ENCODE peak calls at places on chromosomes 12 and 14, in ten cellular contexts. T is pancreas, W is A549, S is breast epithelium, X is DND-41, D is endodermal cell, E is thoracic aorta, O is thyroid gland, M is stomach, I is heart right ventricle. Z is an unnamed sample.
A peak's percentile ranks its signal among the peaks of the same experiment; 100 is the strongest.

GRCh38 chr12:114841557-114842251 is 157.7 kb upstream of the TBX3 start:
- DNase-seq in S (no peak), D (peak; percentile 81), T (no peak), E (no peak), I (no peak), M (no peak), O (no peak), W (no peak), X (no peak), Z (no peak)

GRCh38 chr12:115574831-115575230 is 702.7 kb downstream of the MED13L start:
- DNase-seq in O (no peak), M (no peak), S (no peak), E (no peak), D (no peak), W (no peak), X (no peak), I (no peak), T (no peak), Z (no peak)

GRCh38 chr12:34198924-34199323 is 176.6 kb downstream of the ALG10 start:
- DNase-seq in I (no peak), E (no peak), T (no peak), O (no peak), S (no peak), D (no peak), W (no peak), M (no peak), X (no peak), Z (no peak)

GRCh38 chr12:42588981-42589464 is 523 bp downstream of the PRICKLE1 start:
- DNase-seq in D (peak; percentile 91), E (no peak), T (peak; percentile 32), X (no peak), S (no peak), M (no peak), O (peak; percentile 10), W (peak; percentile 31), I (peak; percentile 62), Z (no peak)

GRCh38 chr14:80839743-80840142 is 101.8 kb downstream of the CEP128 start:
- DNase-seq in I (no peak), X (no peak), E (no peak), W (no peak), S (no peak), M (no peak), D (no peak), T (no peak), O (no peak), Z (no peak)

GRCh38 chr14:29749327-29749726 is 178.3 kb downstream of the PRKD1 start:
- DNase-seq in O (no peak), T (no peak), E (no peak), W (peak; percentile 23), S (no peak), X (no peak), M (no peak), D (no peak), I (no peak), Z (no peak)

GRCh38 chr12:75759842-75760260 is 248.4 kb upstream of the KRR1 start:
- DNase-seq in S (no peak), I (no peak), W (peak; percentile 26), T (no peak), X (no peak), E (no peak), O (no peak), D (no peak), M (no peak), Z (no peak)

GRCh38 chr14:76696791-76697190 is 64.5 kb upstream of the VASH1 start:
- DNase-seq in T (no peak), D (peak; percentile 47), S (no peak), X (no peak), I (no peak), E (no peak), W (no peak), O (no peak), M (no peak), Z (no peak)

GRCh38 chr12:4939418-4940023 is 29.8 kb downstream of the KCNA1 start:
- DNase-seq in W (no peak), T (no peak), S (no peak), D (no peak), I (no peak), O (no peak), E (no peak), X (no peak), M (no peak), Z (no peak)

GRCh38 chr12:99020871-99021270 is 375.8 kb downstream of the APAF1 start:
- DNase-seq in X (no peak), E (no peak), M (no peak), W (no peak), D (no peak), S (no peak), T (no peak), I (no peak), O (no peak), Z (no peak)

GRCh38 chr14:59271734-59272133 is 83.3 kb downstream of the DAAM1 start:
- DNase-seq in X (no peak), D (no peak), S (no peak), I (no peak), O (no peak), T (no peak), E (no peak), W (no peak), M (no peak), Z (no peak)

GRCh38 chr12:57545809-57546437 is 1.1 kb downstream of the DCTN2 start:
- DNase-seq in O (no peak), T (no peak), D (peak; percentile 64), W (no peak), X (no peak), I (no peak), M (no peak), E (no peak), S (no peak), Z (no peak)

GRCh38 chr14:25846232-25846631 is 751.6 kb downstream of the NOVA1 start:
- DNase-seq in I (no peak), O (no peak), T (no peak), D (no peak), M (no peak), X (no peak), E (no peak), S (no peak), W (no peak), Z (no peak)

GRCh38 chr12:120534703-120535655 is 823 bp downstream of the RNF10 start:
- DNase-seq in W (peak; percentile 51), E (no peak), S (peak; percentile 56), D (peak; percentile 85), I (peak; percentile 26), M (peak; percentile 45), T (peak; percentile 57), X (peak; percentile 47), O (peak; percentile 39), Z (peak; percentile 39)
- TF ChIP-seq CTCF in W (no peak), E (no peak), S (no peak), D (peak; percentile 32), I (no peak), M (no peak), T (no peak), X (no peak), O (no peak), Z (no peak)

GRCh38 chr12:53750812-53751335 is 905 bp downstream of the CISTR start:
- DNase-seq in M (no peak), S (no peak), E (no peak), T (peak; percentile 40), D (peak; percentile 83), I (peak; percentile 53), W (no peak), X (no peak), O (peak; percentile 80), Z (no peak)

GRCh38 chr12:53752192-53752601 is 418 bp upstream of the CISTR start:
- DNase-seq in W (no peak), O (no peak), E (no peak), I (no peak), T (no peak), M (no peak), D (no peak), S (no peak), X (no peak), Z (no peak)

GRCh38 chr12:53748072-53748840 is 3.5 kb downstream of the CISTR start:
- DNase-seq in D (peak; percentile 76), E (no peak), M (no peak), S (no peak), O (no peak), X (no peak), T (no peak), I (no peak), W (no peak), Z (no peak)

GRCh38 chr12:53751336-53752191 is at the start of gene CISTR:
- DNase-seq in S (no peak), T (no peak), E (no peak), O (peak; percentile 64), D (peak; percentile 81), I (peak; percentile 27), W (no peak), M (no peak), X (peak; percentile 30), Z (no peak)

GRCh38 chr12:53749986-53750811 is 1.6 kb downstream of the CISTR start:
- DNase-seq in D (peak; percentile 49), O (no peak), I (no peak), T (no peak), W (no peak), M (no peak), E (no peak), X (no peak), S (no peak), Z (no peak)
- H3K27ac ChIP-seq in D (no peak overlapping the region), O (no peak overlapping the region), I (no peak overlapping the region), T (no peak overlapping the region), W (no peak overlapping the region), M (no peak overlapping the region), E (no peak overlapping the region), X (no peak overlapping the region), S (no peak overlapping the region), Z (no peak overlapping the region)

GRCh38 chr12:107564946-107565345 is 120.7 kb upstream of the PWP1 start:
- DNase-seq in E (no peak), D (peak; percentile 83), M (no peak), S (no peak), I (no peak), W (peak; percentile 51), X (no peak), T (no peak), O (peak; percentile 41), Z (no peak)
- TF ChIP-seq CTCF in E (no peak), D (peak; percentile 78), M (no peak), S (no peak), I (peak; percentile 38), W (peak; percentile 32), X (peak; percentile 30), T (no peak), O (peak; percentile 56), Z (no peak)

GRCh38 chr14:68939424-68939892 is 39.6 kb downstream of the ACTN1 start:
- DNase-seq in E (no peak), O (no peak), I (no peak), S (no peak), X (no peak), W (no peak), M (no peak), D (no peak), T (no peak), Z (no peak)

GRCh38 chr14:68936980-68937379 is 42.1 kb downstream of the ACTN1 start:
- DNase-seq in W (no peak), M (no peak), D (no peak), X (no peak), I (no peak), E (no peak), T (no peak), S (no peak), O (no peak), Z (no peak)

GRCh38 chr14:68939893-68940613 is 39.0 kb downstream of the ACTN1 start:
- DNase-seq in D (peak; percentile 87), T (peak; percentile 76), E (peak; percentile 78), X (no peak), I (peak; percentile 90), O (peak; percentile 63), S (no peak), W (peak; percentile 98), M (peak; percentile 48), Z (no peak)

GRCh38 chr14:68937790-68938514 is 41.1 kb downstream of the ACTN1 start:
- DNase-seq in E (no peak), T (peak; percentile 42), S (peak; percentile 74), M (peak; percentile 76), X (no peak), W (peak; percentile 89), D (peak; percentile 84), O (peak; percentile 20), I (peak; percentile 75), Z (no peak)

GRCh38 chr14:68938515-68939423 is 40.3 kb downstream of the ACTN1 start:
- DNase-seq in I (no peak), W (peak; percentile 90), D (peak; percentile 75), T (peak; percentile 74), X (no peak), O (peak; percentile 22), E (no peak), S (no peak), M (peak; percentile 67), Z (no peak)
- H3K27ac ChIP-seq in I (peak overlapping the region; percentile 94), W (peak overlapping the region; percentile 98), D (peak overlapping the region; percentile 13), T (peak overlapping the region; percentile 49), X (peak overlapping the region; percentile 46), O (peak overlapping the region; percentile 7), E (peak overlapping the region; percentile 97), S (peak overlapping the region; percentile 94), M (peak overlapping the region; percentile 91), Z (no peak overlapping the region)

Z was measured in CD4-positive, alpha-beta T cell.